ENCODE peak calls at places on chromosomes 7 and 10, in five cellular contexts. I is Calu3; S is bronchial epithelial cell; C is central memory CD4-positive, alpha-beta T cell; R is AG04449. F is an unnamed sample.

GRCh38 chr7:111005445-111005844 is 85.5 kb upstream of the LRRN3 start:
- DNase-seq in I (no peak), S (no peak), C (no peak), R (no peak), F (no peak)

GRCh38 chr10:60224129-60224705 is 165.5 kb downstream of the ANK3 start:
- DNase-seq in I (no peak), S (no peak), C (no peak), R (no peak), F (no peak)

GRCh38 chr7:73827568-73828106 is 3.2 kb upstream of the CLDN4 start:
- DNase-seq in I (peak), S (no peak), C (no peak), R (no peak), F (no peak)

GRCh38 chr10:84665883-84666463 is 337.6 kb downstream of the CCSER2 start:
- DNase-seq in I (peak), S (peak), C (no peak), R (no peak), F (no peak)

GRCh38 chr7:141366098-141366621 is 185.1 kb upstream of the AGK start:
- DNase-seq in I (no peak), S (no peak), C (no peak), R (no peak), F (no peak)

GRCh38 chr10:100878291-100878910 is 34.4 kb upstream of the SLF2 start:
- DNase-seq in I (peak), S (peak), C (no peak), R (no peak), F (peak)

GRCh38 chr7:68317476-68317875 is 1280.8 kb upstream of the AUTS2 start:
- DNase-seq in I (no peak), S (no peak), C (no peak), R (no peak), F (no peak)

GRCh38 chr7:17626215-17626614 is 314.1 kb downstream of the SNX13 start:
- DNase-seq in I (no peak), S (no peak), C (no peak), R (no peak), F (no peak)

GRCh38 chr7:85890244-85890811 is 703.5 kb upstream of the SEMA3D start:
- DNase-seq in I (no peak), S (peak), C (no peak), R (no peak), F (no peak)

GRCh38 chr10:80454526-80455460 is 683 bp downstream of the TSPAN14 start:
- DNase-seq in I (peak), S (no peak), C (no peak), R (no peak), F (no peak)

F was measured in AG04450.